ENCODE peak calls at places on chromosome 1, in seven cellular contexts. H, P, S, I, G, D and Y are unnamed samples.

GRCh38 chr1:198373376-198373775 is 167.1 kb downstream of the ATP6V1G3 start:
- DNase-seq in H (no peak), P (peak), S (no peak), I (no peak), G (no peak), D (no peak), Y (no peak)

GRCh38 chr1:186304982-186305949 is 69.8 kb downstream of the TPR start:
- DNase-seq in H (peak), P (peak), S (peak), I (no peak), G (no peak), D (peak), Y (no peak)

GRCh38 chr1:245310605-245311531 is 156.1 kb downstream of the KIF26B start:
- DNase-seq in H (peak), P (no peak), S (no peak), I (no peak), G (no peak), D (no peak), Y (peak)

GRCh38 chr1:172359531-172359991 is 60.9 kb upstream of the C1orf105 start:
- DNase-seq in H (peak), P (no peak), S (peak), I (peak), G (no peak), D (no peak), Y (no peak)

GRCh38 chr1:219442575-219442974 is 170.3 kb downstream of the ZC3H11B start:
- DNase-seq in H (no peak), P (no peak), S (no peak), I (no peak), G (no peak), D (no peak), Y (no peak)

GRCh38 chr1:181150842-181151241 is 62.3 kb downstream of the IER5 start:
- DNase-seq in H (no peak), P (no peak), S (no peak), I (no peak), G (no peak), D (no peak), Y (no peak)

GRCh38 chr1:30378991-30379581 is 344.3 kb downstream of the MATN1 start:
- DNase-seq in H (no peak), P (peak), S (no peak), I (no peak), G (no peak), D (no peak), Y (no peak)

GRCh38 chr1:235100124-235100801 is 28.4 kb downstream of the TOMM20 start:
- DNase-seq in H (no peak), P (no peak), S (no peak), I (no peak), G (no peak), D (peak), Y (no peak)

GRCh38 chr1:182611326-182611725 is 7.1 kb upstream of the RGS16 start:
- DNase-seq in H (no peak), P (no peak), S (no peak), I (peak), G (no peak), D (no peak), Y (no peak)

GRCh38 chr1:10625554-10625953 is 150.8 kb downstream of the PEX14 start:
- DNase-seq in H (no peak), P (no peak), S (no peak), I (no peak), G (no peak), D (no peak), Y (no peak)

GRCh38 chr1:116878804-116879477 is 30.8 kb upstream of the PTGFRN start:
- DNase-seq in H (peak), P (peak), S (peak), I (peak), G (no peak), D (no peak), Y (peak)

GRCh38 chr1:223244366-223245103 is 101.5 kb upstream of the TLR5 start:
- DNase-seq in H (no peak), P (no peak), S (no peak), I (no peak), G (no peak), D (no peak), Y (no peak)

GRCh38 chr1:175802407-175803123 is 59.2 kb upstream of the TNR start:
- DNase-seq in H (no peak), P (no peak), S (no peak), I (no peak), G (no peak), D (no peak), Y (no peak)

GRCh38 chr1:203327684-203328457 is 22.6 kb downstream of the BTG2 start:
- DNase-seq in H (peak), P (peak), S (peak), I (peak), G (peak), D (peak), Y (peak)

GRCh38 chr1:39333296-39333695 is 128.8 kb downstream of the MACF1 start:
- DNase-seq in H (no peak), P (no peak), S (peak), I (no peak), G (no peak), D (no peak), Y (no peak)

GRCh38 chr1:17198476-17199258 is 6.3 kb upstream of the PADI1 start:
- DNase-seq in H (no peak), P (no peak), S (no peak), I (no peak), G (no peak), D (no peak), Y (no peak)

GRCh38 chr1:59672851-59673574 is 141.7 kb upstream of the HOOK1 start:
- DNase-seq in H (no peak), P (peak), S (no peak), I (no peak), G (no peak), D (no peak), Y (no peak)

GRCh38 chr1:110756506-110756905 is 81.8 kb upstream of the KCNA3 start:
- DNase-seq in H (peak), P (no peak), S (no peak), I (peak), G (peak), D (no peak), Y (peak)

GRCh38 chr1:111236806-111237205 is 9.3 kb downstream of the CHI3L2 start:
- DNase-seq in H (no peak), P (no peak), S (no peak), I (no peak), G (no peak), D (no peak), Y (no peak)

GRCh38 chr1:218371927-218372672 is 27.0 kb downstream of the TGFB2 start:
- DNase-seq in H (peak), P (no peak), S (no peak), I (peak), G (peak), D (no peak), Y (peak)

GRCh38 chr1:23577056-23577985 is 18.0 kb upstream of the ID3 start:
- DNase-seq in H (no peak), P (peak), S (peak), I (no peak), G (no peak), D (peak), Y (no peak)

GRCh38 chr1:223824712-223825111 is 21.0 kb downstream of the TP53BP2 start:
- DNase-seq in H (no peak), P (no peak), S (no peak), I (no peak), G (no peak), D (no peak), Y (no peak)